ENCODE peak calls at places on chromosomes 4 and X, in nine cellular contexts. E is B cell, F is GM18507, Q is GM13976, I is iris pigment epithelial cell, H is aorta, W is M059J, A is EH, N is amygdala. L is an unnamed sample.

GRCh38 chr4:28225689-28226353 is 1365.2 kb downstream of the STIM2 start:
- DNase-seq in I (no peak), A (peak), H (no peak), Q (no peak), W (no peak), F (no peak), E (no peak), N (no peak), L (peak)

GRCh38 chr4:56783986-56784385 is 37.5 kb downstream of the SPINK2 start:
- DNase-seq in Q (no peak), I (no peak), N (no peak), A (no peak), H (no peak), F (no peak), E (no peak), W (no peak), L (no peak)

GRCh38 chr4:1192493-1193205 is 20.3 kb upstream of the SPON2 start:
- DNase-seq in W (peak), Q (no peak), F (no peak), H (peak), N (no peak), A (no peak), E (no peak), I (peak), L (no peak)

GRCh38 chr4:56655627-56656345 is 25.3 kb downstream of the HOPX start:
- DNase-seq in H (peak), A (no peak), E (peak), W (no peak), F (no peak), I (no peak), N (no peak), Q (peak), L (no peak)

GRCh38 chrX:149198980-149199732 is 305.9 kb downstream of the IDS start:
- DNase-seq in H (no peak), I (no peak), Q (no peak), W (no peak), A (no peak), F (no peak), N (no peak), E (no peak), L (no peak)

GRCh38 chr4:6716958-6717655 is 1.1 kb downstream of the BLOC1S4 start:
- DNase-seq in A (no peak), W (no peak), F (no peak), N (no peak), I (no peak), E (no peak), H (no peak), Q (no peak), L (no peak)

GRCh38 chrX:19659929-19660328 is 144.6 kb upstream of the MAP3K15 start:
- DNase-seq in Q (no peak), F (no peak), I (no peak), A (no peak), W (no peak), N (no peak), H (no peak), E (no peak), L (no peak)

GRCh38 chrX:2698604-2699003 is 7.5 kb downstream of the CD99 start:
- DNase-seq in A (no peak), I (no peak), F (no peak), E (no peak), H (no peak), N (no peak), W (no peak), Q (no peak), L (no peak)

GRCh38 chr4:124902111-124902510 is 189.6 kb upstream of the ANKRD50 start:
- DNase-seq in I (no peak), W (no peak), H (no peak), F (no peak), N (no peak), A (no peak), E (no peak), Q (no peak), L (no peak)

GRCh38 chrX:51878056-51878455 is 15.4 kb upstream of the MAGED1 start:
- DNase-seq in N (no peak), I (peak), W (no peak), H (no peak), Q (no peak), E (no peak), A (no peak), F (no peak), L (no peak)

L was measured in pons.